ENCODE peak calls at places on chromosomes 2 and 18, in four cellular contexts. A is A549, D is GM12878, O is HepG2. B is an unnamed sample.

GRCh38 chr18:10842821-10843220 is 306.5 kb downstream of the PIEZO2 start:
- DNase-seq in D (no peak), O (no peak), A (no peak), B (no peak)

GRCh38 chr2:119178811-119179601 is 20.5 kb upstream of the C1QL2 start:
- DNase-seq in D (no peak), O (no peak), A (no peak), B (no peak)

GRCh38 chr18:3998698-3999333 is 456.3 kb downstream of the DLGAP1 start:
- DNase-seq in D (no peak), O (peak), A (no peak), B (peak)

GRCh38 chr2:5125017-5125730 is 567.0 kb upstream of the SOX11 start:
- DNase-seq in O (no peak), D (no peak), A (no peak), B (no peak)

GRCh38 chr2:223549215-223549614 is 52.9 kb downstream of the SCG2 start:
- DNase-seq in O (peak), A (peak), D (no peak), B (no peak)

GRCh38 chr2:63614983-63615945 is 26.5 kb downstream of the MDH1 start:
- DNase-seq in D (no peak), A (no peak), O (peak), B (no peak)

GRCh38 chr2:30113617-30114293 is 33.1 kb upstream of the YPEL5 start:
- DNase-seq in D (no peak), A (peak), O (no peak), B (no peak)

GRCh38 chr2:159177957-159178356 is 108.5 kb downstream of the WDSUB1 start:
- DNase-seq in D (no peak), O (no peak), A (no peak), B (no peak)

GRCh38 chr2:46645681-46646162 is 166.4 kb downstream of the TMEM247 start:
- DNase-seq in D (no peak), O (no peak), A (no peak), B (peak)

GRCh38 chr2:48723125-48723524 is 32.4 kb downstream of the LHCGR start:
- DNase-seq in A (no peak), D (no peak), O (no peak), B (no peak)

GRCh38 chr2:196927318-196928225 is 1.1 kb upstream of the PGAP1 start:
- DNase-seq in D (no peak), O (peak), A (no peak), B (no peak)

GRCh38 chr2:117856415-117857210 is 42.1 kb downstream of the DDX18 start:
- DNase-seq in A (peak), D (no peak), O (peak), B (no peak)

GRCh38 chr2:85437488-85438290 is 19.2 kb downstream of the SH2D6 start:
- DNase-seq in O (no peak), A (peak), D (no peak), B (peak)

GRCh38 chr2:160752475-160753330 is 259.1 kb upstream of the RBMS1 start:
- DNase-seq in D (no peak), O (no peak), A (peak), B (no peak)

GRCh38 chr2:136305517-136306192 is 187.7 kb upstream of the CXCR4 start:
- DNase-seq in D (no peak), O (no peak), A (no peak), B (no peak)

GRCh38 chr2:121790276-121790956 is 35.0 kb downstream of the TSN start:
- DNase-seq in A (peak), O (peak), D (no peak), B (no peak)

GRCh38 chr18:42038936-42039335 is 83.9 kb downstream of the PIK3C3 start:
- DNase-seq in O (no peak), D (no peak), A (no peak), B (no peak)

GRCh38 chr2:8803658-8804379 is 33.6 kb downstream of the KIDINS220 start:
- DNase-seq in O (peak), A (peak), D (peak), B (peak)

GRCh38 chr2:43258547-43259156 is 32.2 kb upstream of the ZFP36L2 start:
- DNase-seq in O (peak), D (no peak), A (no peak), B (no peak)

GRCh38 chr2:134446431-134447091 is 192.7 kb downstream of the MGAT5 start:
- DNase-seq in O (no peak), A (no peak), D (no peak), B (no peak)

GRCh38 chr2:10447300-10448207 is 573 bp downstream of the ODC1 start:
- DNase-seq in D (peak), O (peak), A (peak), B (peak)

GRCh38 chr2:234747833-234748559 is 203.8 kb upstream of the SH3BP4 start:
- DNase-seq in O (no peak), A (no peak), D (no peak), B (no peak)

GRCh38 chr2:215765729-215766360 is 247.5 kb downstream of the MREG start:
- DNase-seq in D (no peak), A (no peak), O (no peak), B (no peak)

GRCh38 chr2:9981646-9982045 is 30.2 kb downstream of the GRHL1 start:
- DNase-seq in A (no peak), D (no peak), O (no peak), B (no peak)

GRCh38 chr2:233386382-233387041 is 32.2 kb downstream of the DGKD start:
- DNase-seq in D (no peak), O (no peak), A (peak), B (no peak)

GRCh38 chr18:48698707-48699106 is 159.9 kb downstream of the CTIF start:
- DNase-seq in A (no peak), O (no peak), D (no peak), B (no peak)

GRCh38 chr18:5150888-5151287 is 46.2 kb downstream of the AKAIN1 start:
- DNase-seq in D (no peak), O (no peak), A (no peak), B (no peak)

GRCh38 chr2:127056086-127056485 is 50.9 kb downstream of the BIN1 start:
- DNase-seq in O (no peak), D (no peak), A (no peak), B (no peak)

GRCh38 chr2:109375131-109375561 is 238.6 kb downstream of the SEPTIN10 start:
- DNase-seq in O (no peak), A (no peak), D (no peak), B (no peak)

GRCh38 chr2:65431417-65432226 is 777 bp downstream of the SPRED2 start:
- DNase-seq in D (no peak), A (no peak), O (peak), B (no peak)

GRCh38 chr2:159285929-159286708 is at the start of gene WDSUB1:
- DNase-seq in D (no peak), A (no peak), O (peak), B (peak)

GRCh38 chr2:233130024-233130423 is 69.9 kb downstream of the INPP5D start:
- DNase-seq in A (no peak), O (no peak), D (no peak), B (no peak)

GRCh38 chr18:51342815-51343214 is 145.3 kb upstream of the MEX3C start:
- DNase-seq in O (peak), A (peak), D (no peak), B (no peak)

GRCh38 chr2:109375656-109376055 is 238.1 kb downstream of the SEPTIN10 start:
- DNase-seq in D (no peak), A (no peak), O (no peak), B (no peak)

GRCh38 chr18:77055429-77056310 is 76.9 kb downstream of the MBP start:
- DNase-seq in D (no peak), A (no peak), O (no peak), B (no peak)

GRCh38 chr18:77053616-77054287 is 78.8 kb downstream of the MBP start:
- DNase-seq in D (no peak), O (no peak), A (no peak), B (no peak)

GRCh38 chr18:77056399-77057015 is 76.1 kb downstream of the MBP start:
- DNase-seq in O (peak), A (no peak), D (no peak), B (no peak)

GRCh38 chr18:77054288-77054605 is 78.3 kb downstream of the MBP start:
- DNase-seq in D (no peak), A (no peak), O (no peak), B (no peak)

GRCh38 chr18:77054606-77055428 is 77.8 kb downstream of the MBP start:
- DNase-seq in D (peak), O (peak), A (peak), B (peak)
- TF ChIP-seq POLR2A in D (no peak), O (no peak), A (no peak), B (no peak)

GRCh38 chr2:167940745-167941507 is 306.5 kb downstream of the STK39 start:
- DNase-seq in A (no peak), O (no peak), D (no peak), B (peak)

GRCh38 chr2:167939513-167940360 is 307.7 kb downstream of the STK39 start:
- DNase-seq in D (no peak), O (no peak), A (no peak), B (no peak)

GRCh38 chr2:167942495-167943081 is 304.8 kb downstream of the STK39 start:
- DNase-seq in A (no peak), O (no peak), D (no peak), B (no peak)

GRCh38 chr2:167941604-167942003 is 305.8 kb downstream of the STK39 start:
- DNase-seq in A (no peak), O (no peak), D (no peak), B (no peak)

DNA sequence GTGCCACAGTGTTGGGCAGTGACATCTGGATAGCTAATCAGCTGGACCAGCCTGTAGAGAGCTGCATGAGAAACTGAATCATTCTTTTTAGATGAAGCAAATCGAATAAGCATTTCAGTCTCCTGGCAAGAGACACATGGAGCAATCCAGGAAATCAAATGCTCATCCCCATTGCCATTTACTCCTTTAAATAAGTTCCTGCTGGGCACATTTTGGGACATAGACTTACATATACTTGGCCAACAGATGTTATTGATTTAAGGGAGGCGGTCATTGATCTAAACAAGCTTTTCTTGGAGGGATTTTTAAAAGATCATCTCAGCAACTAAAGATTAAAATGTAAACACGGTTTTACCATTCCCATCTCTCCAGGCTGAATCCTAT is 307.0 kb downstream of the STK39 start:
- DNase-seq in O (no peak), A (no peak), D (no peak), B (no peak)
- TF ChIP-seq EP300 in O (no peak), A (no peak), D (no peak), B (no peak)

DNA sequence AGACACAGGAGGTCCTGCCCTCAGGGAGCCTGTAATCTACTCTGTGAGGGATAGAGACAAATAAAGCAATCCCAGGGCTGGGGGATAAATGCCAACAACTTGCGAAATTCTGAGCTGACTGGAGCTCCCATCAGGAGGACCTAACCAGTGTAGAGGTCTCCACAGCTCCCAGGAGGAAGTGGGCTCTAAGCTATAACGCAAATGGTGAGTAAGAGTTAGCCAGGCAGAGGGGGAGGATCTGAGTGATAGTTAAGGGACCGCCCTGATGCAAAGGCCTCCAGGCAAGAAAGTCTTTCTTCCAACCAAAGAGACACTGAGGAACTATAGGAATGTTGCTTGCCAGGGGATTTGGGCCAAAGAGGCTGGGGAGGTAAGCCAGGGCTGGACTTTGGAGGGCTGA is 16.0 kb upstream of the ZNF532 start:
- DNase-seq in A (no peak), O (no peak), D (no peak), B (no peak)
- TF ChIP-seq JUNB in A (no peak), O (no peak), D (no peak), B (no peak)

GRCh38 chr2:1730047-1730937 is 14.0 kb downstream of the PXDN start:
- DNase-seq in D (no peak), A (no peak), O (no peak), B (no peak)
- TF ChIP-seq POLR2A in D (no peak), A (no peak), O (no peak), B (no peak)

B was measured in K562.